ENCODE peak calls at places on chromosomes 2 and 18, in five cellular contexts. Z is endodermal cell, B is body of pancreas, C is OCI-LY7, D is cardiac muscle cell. V is an unnamed sample. For H3K4me1, the result is how much of the 10 kb centered on the place peaks cover.

GRCh38 chr2:142878061-142878741 is 737 bp downstream of the KYNU start:
- DNase-seq in Z (no peak), B (no peak), C (no peak), D (no peak), V (no peak)

GRCh38 chr2:96531366-96531765 is 5.2 kb upstream of the ARID5A start:
- DNase-seq in Z (peak), B (no peak), C (no peak), D (no peak), V (no peak)

GRCh38 chr18:57527479-57528237 is 58.8 kb downstream of the FECH start:
- DNase-seq in Z (no peak), B (no peak), C (no peak), D (no peak), V (no peak)

GRCh38 chr2:219104107-219105050 is 43.7 kb upstream of the IHH start:
- DNase-seq in Z (peak), B (peak), C (peak), D (peak), V (no peak)

GRCh38 chr2:241768850-241769249 is 7.8 kb upstream of the GAL3ST2 start:
- DNase-seq in Z (no peak), B (no peak), C (no peak), D (no peak), V (no peak)

GRCh38 chr2:69538872-69539548 is 101.8 kb upstream of the NFU1 start:
- DNase-seq in Z (no peak), B (no peak), C (no peak), D (no peak), V (no peak)

GRCh38 chr2:69521747-69522146 is 84.5 kb upstream of the NFU1 start:
- DNase-seq in Z (no peak), B (no peak), C (no peak), D (no peak), V (no peak)

GRCh38 chr18:9823805-9824473 is 61.8 kb upstream of the TXNDC2 start:
- DNase-seq in Z (peak), B (no peak), C (no peak), D (no peak), V (no peak)

GRCh38 chr2:227163998-227164744 is at the start of the genes COL4A3 and COL4A4:
- DNase-seq in Z (peak), B (peak), C (no peak), D (peak), V (peak)

GRCh38 chr2:101418704-101419663 is 31.7 kb upstream of the CREG2 start:
- DNase-seq in Z (peak), B (peak), C (peak), D (peak), V (peak)

DNA sequence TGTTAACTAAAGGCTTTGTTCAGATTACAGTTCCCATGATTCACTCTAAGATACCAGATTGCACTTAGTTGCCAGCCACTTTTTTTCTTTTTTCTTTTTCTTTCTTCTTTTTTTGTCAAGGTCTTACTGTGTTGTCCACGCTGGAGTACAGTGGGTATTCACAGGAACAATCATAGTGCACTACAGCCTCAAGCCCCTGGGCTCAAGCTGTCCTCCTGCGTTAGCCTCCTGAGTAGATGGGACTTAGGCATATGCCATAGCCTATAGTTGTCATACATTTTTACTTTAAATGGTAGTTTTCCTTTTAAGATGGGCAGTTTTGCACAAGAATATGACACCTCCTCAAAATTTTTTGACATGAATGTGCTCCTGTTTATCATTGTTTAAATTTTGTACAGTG is 2.1 kb downstream of the UGP2 start:
- DNase-seq in Z (no peak), B (no peak), C (no peak), D (no peak), V (no peak)
- H3K4me1 ChIP-seq in Z (under half), B (under half), C (under half), D (under half), V (under half)

DNA sequence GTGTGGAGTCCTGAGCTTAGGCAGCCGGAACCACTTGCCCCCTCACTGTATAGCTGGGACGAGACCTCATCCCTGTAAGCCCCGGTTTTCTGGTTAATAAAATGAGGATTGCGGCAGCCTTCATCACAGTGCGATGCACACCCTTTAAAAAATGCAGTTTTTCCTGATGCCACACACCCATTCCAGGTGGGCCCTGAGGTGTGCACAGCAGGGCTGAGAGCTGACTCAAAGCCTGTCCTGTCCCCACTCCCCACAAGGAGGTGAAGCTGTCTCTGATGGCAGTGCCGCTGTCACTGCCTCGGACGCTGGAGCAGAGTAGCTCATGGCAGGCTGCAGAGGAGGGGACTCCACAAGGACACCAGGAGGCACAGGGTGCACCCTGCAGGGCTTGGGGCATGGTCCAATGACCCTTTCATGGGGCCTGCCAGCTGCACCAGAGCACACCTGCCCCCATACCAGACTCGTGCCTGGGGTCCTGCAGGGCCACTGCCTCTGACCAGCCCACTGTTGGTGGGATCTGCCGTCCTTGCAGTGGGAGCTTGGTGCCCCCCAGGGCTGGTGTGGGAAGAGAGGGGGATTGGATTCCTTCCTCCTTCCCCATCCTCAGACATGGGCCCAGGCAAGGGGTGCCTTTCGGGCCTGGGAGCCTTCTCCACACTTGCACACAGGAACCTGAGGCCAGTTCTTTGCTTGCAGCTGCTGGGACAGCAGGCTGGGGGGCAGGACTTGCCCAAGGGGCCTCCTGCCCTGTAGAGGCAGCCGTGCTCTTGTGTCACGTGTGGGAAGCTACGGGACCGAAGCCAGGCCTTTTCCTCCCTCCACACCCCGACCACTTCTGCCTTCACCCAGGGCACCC is 22.8 kb downstream of the GPC1 start:
- DNase-seq in Z (no peak), B (no peak), C (no peak), D (no peak), V (no peak)
- H3K4me3 ChIP-seq in Z (no peak), B (no peak), C (no peak), D (no peak), V (no peak)

DNA sequence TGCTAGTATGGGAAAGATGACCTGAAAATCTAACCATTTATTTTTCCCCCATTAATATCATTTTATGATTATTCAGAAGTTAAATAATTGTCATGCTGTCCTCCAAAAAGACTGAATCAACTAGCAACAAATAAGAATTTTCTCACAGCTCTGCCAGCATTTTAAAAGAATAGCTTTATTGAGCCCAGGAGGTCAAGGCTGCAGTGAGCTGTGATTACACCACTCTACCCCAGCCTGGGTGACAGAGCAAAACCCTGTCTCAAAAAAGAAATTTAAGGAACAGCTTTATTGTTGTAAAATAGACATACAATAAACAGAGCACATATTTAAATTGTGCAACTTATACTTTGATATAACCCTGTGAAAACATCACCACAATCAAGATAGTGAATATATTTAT is 24.8 kb upstream of the IL1A start:
- DNase-seq in Z (no peak), B (no peak), C (no peak), D (no peak), V (peak)
- H3K4me1 ChIP-seq in Z (under half), B (under half), C (under half), D (under half), V (under half)

DNA sequence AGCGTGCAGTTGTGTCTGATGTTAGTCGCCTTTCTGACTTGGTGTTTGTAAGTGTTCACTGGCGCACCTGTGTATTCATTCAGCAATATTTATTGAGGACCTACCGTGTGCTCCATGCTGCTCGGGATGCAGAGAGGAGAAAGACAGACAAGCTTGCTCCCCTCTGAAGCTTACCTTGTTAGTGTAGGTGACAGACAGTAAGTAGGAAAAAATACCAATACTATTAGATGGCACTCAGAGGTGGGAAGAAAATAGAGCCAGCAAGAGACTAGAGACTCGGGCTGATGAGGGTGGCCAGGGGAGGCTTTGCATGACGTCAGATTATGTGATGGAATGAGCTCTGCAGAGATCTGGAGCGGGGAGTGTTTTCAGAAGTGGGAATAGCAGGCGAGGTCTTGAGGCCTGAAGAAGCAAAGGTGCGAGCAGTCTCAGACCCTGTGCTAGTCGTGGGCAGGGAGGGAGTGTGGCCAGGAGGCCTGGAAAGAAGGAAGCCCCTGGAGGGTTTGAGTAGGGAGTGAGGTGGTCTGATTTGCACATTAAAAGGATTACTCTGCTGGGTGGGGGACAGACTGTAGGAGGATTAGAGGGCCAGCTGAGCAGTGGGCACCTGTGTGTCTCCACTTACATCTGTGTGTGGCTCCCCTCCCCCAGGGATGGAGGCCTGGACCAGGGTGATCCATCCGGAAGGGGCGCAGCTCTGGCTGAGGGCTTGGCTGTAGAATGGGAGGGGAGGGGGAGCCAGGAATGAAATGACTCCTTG is 11.8 kb downstream of the MTCL1 start:
- DNase-seq in Z (peak), B (no peak), C (no peak), D (no peak), V (no peak)
- H3K4me3 ChIP-seq in Z (no peak), B (no peak), C (no peak), D (no peak), V (no peak)

GRCh38 chr2:127091886-127092285 is 15.1 kb downstream of the BIN1 start:
- DNase-seq in Z (no peak), B (no peak), C (no peak), D (no peak), V (no peak)

GRCh38 chr2:127092306-127092705 is 14.6 kb downstream of the BIN1 start:
- DNase-seq in Z (no peak), B (no peak), C (no peak), D (no peak), V (no peak)

GRCh38 chr2:127089466-127090235 is 17.3 kb downstream of the BIN1 start:
- DNase-seq in Z (no peak), B (no peak), C (no peak), D (no peak), V (no peak)

GRCh38 chr2:127090281-127091128 is 16.4 kb downstream of the BIN1 start:
- DNase-seq in Z (no peak), B (no peak), C (no peak), D (no peak), V (no peak)

GRCh38 chr2:127091148-127091547 is 15.8 kb downstream of the BIN1 start:
- DNase-seq in Z (no peak), B (no peak), C (no peak), D (no peak), V (no peak)
- H3K4me1 ChIP-seq in Z (under half), B (under half), C (under half), D (under half), V (under half)

DNA sequence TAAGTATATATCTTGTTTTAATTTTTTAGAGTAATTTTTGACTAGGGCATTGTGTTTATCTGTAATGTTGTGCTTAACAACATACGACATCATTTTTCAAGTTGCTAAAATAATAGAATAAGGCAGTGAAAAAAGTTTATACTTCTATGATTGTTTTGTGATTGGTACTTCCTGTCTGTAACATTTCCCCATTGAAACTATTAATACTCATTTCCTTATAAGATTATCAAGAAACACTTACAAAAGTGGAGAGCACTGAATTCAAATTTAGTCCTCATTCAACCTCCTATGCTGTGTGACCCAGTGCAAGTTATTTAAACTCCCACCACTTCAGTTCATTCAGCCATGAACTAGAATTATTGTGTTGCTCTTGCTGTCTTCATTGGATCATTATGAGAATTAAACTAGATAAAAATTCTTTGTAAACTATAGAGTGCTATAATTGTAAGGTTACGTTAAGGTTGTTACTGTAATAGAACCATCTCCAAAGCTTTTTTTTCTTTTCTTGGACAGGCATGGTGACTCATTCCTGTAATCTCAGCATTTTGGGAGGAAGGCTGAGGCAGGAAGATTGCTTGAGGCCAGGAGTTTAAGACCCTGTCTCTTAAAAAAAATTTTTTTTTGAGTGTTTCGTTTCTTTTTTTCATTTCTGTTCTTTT is 2.8 kb downstream of the ETAA1 start:
- DNase-seq in Z (no peak), B (no peak), C (no peak), D (no peak), V (no peak)
- H3K4me3 ChIP-seq in Z (no peak), B (no peak), C (no peak), D (no peak), V (no peak)

DNA sequence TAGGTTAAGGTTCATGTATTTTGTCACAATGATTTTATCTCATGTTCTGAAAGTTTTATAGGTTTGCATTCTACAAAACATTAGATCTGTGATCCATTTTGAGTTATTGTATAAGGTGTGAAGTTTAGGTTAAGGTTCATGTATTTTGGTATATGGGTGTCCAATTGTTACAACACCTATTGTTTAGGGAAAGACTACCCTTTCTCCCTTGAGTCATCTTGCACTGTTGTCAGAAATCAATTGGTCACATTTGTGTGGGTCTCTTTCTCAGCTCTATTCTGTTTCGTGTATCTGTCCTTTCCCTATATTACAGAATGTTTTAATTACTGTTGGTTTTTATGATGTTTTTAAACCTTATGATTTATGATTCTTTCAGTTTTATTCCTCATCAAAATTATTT is 192.3 kb downstream of the MCFD2 start:
- DNase-seq in Z (no peak), B (no peak), C (no peak), D (no peak), V (no peak)
- H3K4me1 ChIP-seq in Z (under half), B (under half), C (under half), D (under half), V (under half)

DNA sequence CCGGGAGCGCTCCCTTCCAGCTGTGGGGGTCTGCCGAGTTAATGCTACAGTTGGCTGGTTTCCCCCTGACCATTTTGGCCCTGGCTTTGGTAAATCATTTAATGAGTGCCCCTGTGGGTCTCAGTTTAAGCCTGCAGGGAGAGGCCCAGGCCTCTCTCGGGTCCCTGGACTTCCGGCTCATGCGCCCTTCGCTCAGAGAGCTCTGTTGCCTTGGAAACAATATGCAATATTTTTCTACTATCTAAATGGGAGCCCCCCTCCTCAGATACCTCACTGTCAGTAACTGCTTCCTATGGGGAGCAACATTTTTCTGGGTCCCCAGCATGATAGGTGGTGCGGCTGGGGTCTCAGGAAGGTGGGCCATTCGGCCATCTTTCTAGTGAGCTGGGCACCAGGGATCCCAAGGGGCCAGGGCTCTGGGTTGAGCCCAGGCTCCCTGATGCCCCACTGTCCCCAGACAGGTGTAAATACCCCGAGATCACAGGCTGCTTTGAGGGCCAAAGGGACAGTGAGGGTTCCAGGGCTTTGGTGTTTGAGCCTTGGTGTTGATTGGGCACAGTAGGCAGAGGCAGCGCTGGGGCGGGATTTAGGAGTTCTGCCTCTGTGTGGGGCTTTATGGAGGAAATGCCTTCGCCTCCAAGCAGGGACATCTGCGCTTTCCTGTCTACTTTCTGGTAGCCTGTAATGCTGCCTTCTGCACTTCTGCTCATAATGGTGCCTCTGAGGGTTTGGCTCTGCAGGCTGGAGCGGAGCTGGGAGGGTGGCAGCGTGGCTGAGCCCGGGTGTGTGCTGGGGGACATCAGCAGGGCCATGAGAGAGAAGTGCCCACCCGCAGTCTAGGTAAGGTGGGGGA is 5.2 kb downstream of the ITM2C start:
- DNase-seq in Z (peak), B (no peak), C (no peak), D (no peak), V (no peak)
- H3K4me3 ChIP-seq in Z (no peak), B (no peak), C (no peak), D (no peak), V (no peak)

GRCh38 chr2:134142341-134142738 is 111.5 kb upstream of the MGAT5 start:
- DNase-seq in Z (no peak), B (no peak), C (no peak), D (no peak), V (no peak)

GRCh38 chr2:134144651-134145050 is 109.2 kb upstream of the MGAT5 start:
- DNase-seq in Z (no peak), B (peak), C (no peak), D (no peak), V (no peak)

GRCh38 chr2:134144081-134144596 is 109.7 kb upstream of the MGAT5 start:
- DNase-seq in Z (peak), B (no peak), C (no peak), D (no peak), V (no peak)

GRCh38 chr2:134142903-134143302 is 111.0 kb upstream of the MGAT5 start:
- DNase-seq in Z (no peak), B (no peak), C (no peak), D (no peak), V (no peak)

DNA sequence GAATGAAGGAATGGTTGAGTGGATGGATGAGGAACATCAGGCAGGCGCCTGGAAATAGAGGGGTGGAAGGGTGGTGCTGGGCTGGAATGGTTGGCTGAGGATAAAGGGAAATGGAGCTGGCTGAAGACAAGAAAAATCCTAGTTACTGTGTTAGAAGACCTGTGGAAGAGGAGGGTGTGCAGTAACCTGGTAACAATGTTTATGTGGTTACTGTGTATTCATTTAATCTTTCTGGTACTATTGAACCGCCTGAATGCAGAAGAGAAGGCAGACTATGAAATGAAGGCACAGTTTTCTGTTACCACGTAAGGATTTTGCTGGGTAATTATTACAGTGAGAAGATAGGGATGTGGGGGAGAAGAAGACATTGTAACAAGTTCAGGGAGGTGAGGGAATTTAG is 110.3 kb upstream of the MGAT5 start:
- DNase-seq in Z (no peak), B (no peak), C (no peak), D (no peak), V (no peak)
- H3K4me1 ChIP-seq in Z (under half), B (half or more), C (under half), D (under half), V (under half)

GRCh38 chr2:197211881-197212342 is 98.7 kb downstream of the ANKRD44 start:
- DNase-seq in Z (no peak), B (no peak), C (peak), D (no peak), V (no peak)
- H3K4me3 ChIP-seq in Z (no peak), B (no peak), C (peak), D (no peak), V (no peak)

V was measured in testis.